ENCODE peak calls at places on chromosomes 6 and 20, in seven cellular contexts. C, H, G, E, S, K and M are unnamed samples.

GRCh38 chr6:139028658-139029469 is at the start of gene ABRACL:
- DNase-seq in C (peak), H (peak), G (peak), E (no peak), S (peak), K (peak), M (peak)

GRCh38 chr6:34491091-34491430 is 25.2 kb downstream of the PACSIN1 start:
- DNase-seq in C (no peak), H (peak), G (no peak), E (no peak), S (no peak), K (no peak), M (no peak)

GRCh38 chr6:11236351-11236750 is 3.9 kb upstream of the NEDD9 start:
- DNase-seq in C (no peak), H (no peak), G (no peak), E (no peak), S (no peak), K (no peak), M (peak)

GRCh38 chr6:33858053-33858475 is 54.3 kb upstream of the MLN start:
- DNase-seq in C (no peak), H (no peak), G (no peak), E (no peak), S (no peak), K (no peak), M (no peak)

GRCh38 chr6:14193524-14193923 is 76.0 kb downstream of the CD83 start:
- DNase-seq in C (no peak), H (no peak), G (no peak), E (no peak), S (no peak), K (no peak), M (no peak)

GRCh38 chr6:111486921-111487320 is 3.9 kb upstream of the REV3L start:
- DNase-seq in C (no peak), H (no peak), G (no peak), E (no peak), S (no peak), K (no peak), M (no peak)

GRCh38 chr20:34951652-34952051 is 4.0 kb downstream of the GSS start:
- DNase-seq in C (no peak), H (no peak), G (peak), E (no peak), S (no peak), K (no peak), M (no peak)

GRCh38 chr6:11197175-11197535 is 35.3 kb downstream of the NEDD9 start:
- DNase-seq in C (no peak), H (no peak), G (no peak), E (no peak), S (no peak), K (no peak), M (no peak)

GRCh38 chr6:114733596-114733995 is 390.8 kb upstream of the HS3ST5 start:
- DNase-seq in C (no peak), H (no peak), G (no peak), E (no peak), S (no peak), K (no peak), M (no peak)

GRCh38 chr20:34316191-34316814 is 13.1 kb upstream of the AHCY start:
- DNase-seq in C (no peak), H (no peak), G (no peak), E (no peak), S (no peak), K (no peak), M (no peak)

GRCh38 chr20:6122873-6123649 is at the start of gene FERMT1:
- DNase-seq in C (peak), H (peak), G (peak), E (no peak), S (peak), K (no peak), M (peak)
- TF ChIP-seq POLR2A in C (peak), H (no peak), G (no peak), E (no peak), S (peak), K (peak), M (no peak)

GRCh38 chr20:25856256-25856884 is 159.7 kb upstream of the ZNF337 start:
- DNase-seq in C (no peak), H (no peak), G (no peak), E (no peak), S (no peak), K (no peak), M (no peak)

GRCh38 chr20:25863536-25864325 is 167.1 kb upstream of the ZNF337 start:
- DNase-seq in C (no peak), H (no peak), G (no peak), E (no peak), S (no peak), K (no peak), M (no peak)

GRCh38 chr20:25860531-25861150 is 164.0 kb upstream of the ZNF337 start:
- DNase-seq in C (peak), H (no peak), G (no peak), E (no peak), S (no peak), K (no peak), M (no peak)

GRCh38 chr20:25858495-25859425 is 162.1 kb upstream of the ZNF337 start:
- DNase-seq in C (peak), H (no peak), G (no peak), E (no peak), S (no peak), K (no peak), M (no peak)

GRCh38 chr20:25859649-25860530 is 163.2 kb upstream of the ZNF337 start:
- DNase-seq in C (peak), H (peak), G (peak), E (no peak), S (no peak), K (no peak), M (peak)
- H3K4me3 ChIP-seq in C (no peak), H (no peak), G (peak), E (no peak), S (peak), K (no peak), M (no peak)

GRCh38 chr6:75491302-75491701 is 2.3 kb downstream of the FILIP1 start:
- DNase-seq in C (no peak), H (no peak), G (peak), E (no peak), S (no peak), K (no peak), M (no peak)

GRCh38 chr6:75492769-75493168 is 831 bp downstream of the FILIP1 start:
- DNase-seq in C (no peak), H (no peak), G (no peak), E (no peak), S (no peak), K (no peak), M (no peak)

GRCh38 chr6:75489025-75489424 is 4.6 kb downstream of the FILIP1 start:
- DNase-seq in C (no peak), H (no peak), G (no peak), E (no peak), S (no peak), K (no peak), M (no peak)

GRCh38 chr6:75494290-75494689 is 690 bp upstream of the FILIP1 start:
- DNase-seq in C (no peak), H (no peak), G (no peak), E (no peak), S (no peak), K (no peak), M (no peak)

DNA sequence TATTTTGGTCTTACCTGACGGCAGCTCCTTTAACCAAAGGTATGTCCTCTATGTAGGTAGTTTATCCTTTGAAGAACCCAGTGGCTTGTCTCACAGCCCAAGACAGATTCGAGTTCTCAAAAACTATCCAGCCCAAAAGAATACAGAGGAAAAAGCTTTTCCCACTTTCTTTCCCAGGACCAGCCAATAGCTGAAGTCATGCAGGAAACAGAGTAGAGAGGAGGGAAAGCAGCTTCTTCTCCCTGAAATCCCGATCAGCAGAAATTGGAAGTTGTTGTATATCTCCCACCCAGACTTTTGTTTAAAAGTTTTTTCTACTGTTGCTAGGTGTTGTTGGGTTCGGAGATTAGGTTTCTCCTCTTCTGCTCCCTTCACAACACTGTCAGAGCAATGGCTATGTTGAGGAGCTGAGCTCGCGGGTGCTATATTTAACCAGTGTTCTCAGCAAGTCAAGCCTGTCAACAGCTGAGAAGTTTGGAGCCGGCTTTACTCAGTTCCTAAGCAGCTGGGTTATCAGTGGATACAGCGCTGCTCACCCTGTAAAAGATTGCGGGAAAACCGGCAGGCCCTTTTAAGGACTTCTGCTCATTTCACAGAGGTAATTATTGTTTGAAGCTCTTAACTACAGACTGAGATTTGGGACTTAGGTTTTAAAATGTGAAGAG is at the start of gene FILIP1:
- DNase-seq in C (peak), H (peak), G (peak), E (no peak), S (no peak), K (no peak), M (peak)
- TF ChIP-seq POLR2A in C (no peak), H (no peak), G (peak), E (no peak), S (no peak), K (no peak), M (peak)

DNA sequence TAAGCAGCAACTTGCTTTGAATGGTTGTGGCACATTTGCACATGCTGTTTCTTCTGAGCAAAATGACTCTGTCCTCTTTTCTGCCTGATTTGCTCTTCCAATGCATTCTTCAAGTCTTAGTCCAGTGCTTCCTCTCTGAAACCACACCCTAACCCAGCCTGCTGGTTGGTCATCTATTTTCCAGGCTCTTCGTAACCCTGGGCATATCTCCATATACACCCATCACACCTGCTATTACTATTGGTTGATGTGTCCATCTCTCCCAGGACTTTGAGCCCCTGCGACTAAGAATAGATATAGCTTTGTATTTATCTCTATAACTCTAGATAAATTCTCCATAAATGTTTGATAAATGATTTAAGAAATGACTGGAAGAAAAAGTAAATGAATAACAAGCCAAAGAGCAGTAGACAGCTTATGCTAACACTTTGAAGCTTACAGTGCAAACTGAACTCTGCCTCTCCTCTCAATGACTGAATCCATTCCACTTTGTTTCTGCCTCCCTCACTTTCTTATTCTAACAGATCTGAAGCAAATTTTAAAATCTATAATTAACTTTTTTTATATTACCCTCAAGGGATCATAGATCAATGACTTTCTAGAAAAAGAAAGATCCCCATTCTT is 59.7 kb upstream of the NT5E start:
- DNase-seq in C (no peak), H (no peak), G (no peak), E (no peak), S (no peak), K (no peak), M (no peak)
- H3K4me3 ChIP-seq in C (no peak), H (no peak), G (no peak), E (no peak), S (no peak), K (no peak), M (no peak)